ENCODE peak calls at places on chromosomes 13 and 19, in eight cellular contexts. K is lung, B is uterus, R is left lung, V is cardiac muscle cell, L is right lobe of liver, N is mammary epithelial cell, E is psoas muscle. Z is an unnamed sample.

GRCh38 chr19:1929051-1929742 is 11.8 kb upstream of the CSNK1G2 start:
- DNase-seq in B (peak; percentile 67), N (peak; percentile 58), E (peak; percentile 83), K (peak; percentile 81), R (peak; percentile 77), L (peak; percentile 82), V (peak; percentile 88), Z (peak; percentile 78)

GRCh38 chr19:11355160-11356073 is at the start of gene PLPPR2:
- DNase-seq in V (peak; percentile 88), B (peak; percentile 97), N (peak; percentile 76), R (peak; percentile 92), E (peak; percentile 96), L (peak; percentile 93), K (peak; percentile 94), Z (peak; percentile 81)

GRCh38 chr19:2354670-2355069 is 5.4 kb upstream of the TMPRSS9 start:
- DNase-seq in B (no peak), E (no peak), V (no peak), R (no peak), N (no peak), K (no peak), L (no peak), Z (no peak)

GRCh38 chr19:53545271-53546065 is 7.5 kb downstream of the ZNF331 start:
- DNase-seq in K (peak; percentile 30), V (no peak), N (no peak), B (no peak), E (peak; percentile 17), R (no peak), L (no peak), Z (no peak)

GRCh38 chr19:39704181-39705044 is at the start of gene LGALS14:
- DNase-seq in L (no peak), R (no peak), B (no peak), N (no peak), E (no peak), K (no peak), V (no peak), Z (no peak)

GRCh38 chr13:60139272-60139671 is 24.5 kb downstream of the DIAPH3 start:
- DNase-seq in K (no peak), R (no peak), N (no peak), L (no peak), B (no peak), V (no peak), E (no peak), Z (no peak)

GRCh38 chr19:1259206-1259872 is 9.8 kb upstream of the CIRBP start:
- DNase-seq in B (peak; percentile 76), K (peak; percentile 71), E (peak; percentile 78), N (no peak), L (peak; percentile 85), V (no peak), R (peak; percentile 82), Z (peak; percentile 73)

GRCh38 chr13:28499579-28499978 is 4.7 kb upstream of the FLT1 start:
- DNase-seq in V (no peak), N (no peak), L (no peak), E (no peak), R (no peak), K (no peak), B (no peak), Z (no peak)

GRCh38 chr13:35514801-35515502 is 38.5 kb upstream of the MAB21L1 start:
- DNase-seq in B (no peak), N (no peak), V (no peak), K (no peak), R (no peak), E (no peak), L (no peak), Z (no peak)

GRCh38 chr13:50838031-50838430 is 5.5 kb downstream of the DLEU7 start:
- DNase-seq in V (no peak), E (no peak), B (no peak), K (no peak), N (no peak), R (no peak), L (no peak), Z (no peak)

GRCh38 chr13:112119192-112120030 is 52.5 kb downstream of the SOX1 start:
- DNase-seq in N (no peak), L (no peak), V (no peak), B (no peak), K (no peak), E (no peak), R (no peak), Z (no peak)

GRCh38 chr13:102928971-102929370 is 83.1 kb downstream of the ERCC5 start:
- DNase-seq in V (no peak), E (no peak), B (no peak), K (no peak), L (no peak), N (no peak), R (no peak), Z (no peak)

GRCh38 chr13:26508885-26509284 is 48.6 kb upstream of the WASF3 start:
- DNase-seq in E (peak; percentile 90), B (peak; percentile 76), R (peak; percentile 71), N (peak; percentile 91), V (no peak), K (peak; percentile 65), L (no peak), Z (no peak)

GRCh38 chr19:51023946-51024345 is 2.5 kb downstream of the KLK11 start:
- DNase-seq in K (no peak), R (no peak), L (no peak), N (no peak), E (no peak), V (no peak), B (no peak), Z (no peak)

GRCh38 chr19:47005164-47005641 is 14.4 kb upstream of the NPAS1 start:
- DNase-seq in N (no peak), V (no peak), E (no peak), R (no peak), B (no peak), K (no peak), L (no peak), Z (no peak)

GRCh38 chr13:30848332-30849027 is 57.6 kb upstream of the MEDAG start:
- DNase-seq in V (no peak), E (no peak), R (no peak), B (no peak), L (no peak), K (no peak), N (no peak), Z (no peak)
- H3K27ac ChIP-seq in V (no peak overlapping the region), E (peak overlapping the region; percentile 43), R (peak overlapping the region; percentile 20), B (peak overlapping the region; percentile 58), L (no peak overlapping the region), K (peak overlapping the region; percentile 72), N (no peak overlapping the region), Z (no peak overlapping the region)

DNA sequence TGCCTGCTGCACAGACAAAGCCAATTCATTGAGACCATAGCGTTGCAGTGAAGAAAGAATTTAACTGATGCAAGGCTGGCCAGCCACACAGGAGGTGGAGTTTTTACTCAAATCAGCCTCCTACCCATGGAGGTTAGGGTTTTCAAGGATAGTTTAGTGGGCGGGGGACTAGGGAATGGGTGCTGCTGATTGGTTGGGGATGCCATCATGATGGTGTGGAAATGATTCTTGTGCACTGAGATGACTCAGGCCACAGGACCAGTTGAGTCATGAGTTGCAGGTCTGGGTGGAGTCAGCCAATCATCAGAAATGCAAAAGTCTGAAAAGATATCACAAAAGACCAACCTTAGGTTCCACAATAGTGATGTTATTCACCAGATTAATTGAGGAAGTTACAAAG is 359.6 kb downstream of the FOXO1 start:
- DNase-seq in R (no peak), E (no peak), V (no peak), N (peak; percentile 56), B (no peak), L (no peak), K (no peak), Z (no peak)
- H3K9me3 ChIP-seq in R (peaks cover 16% of the 10 kb centered on the region), E (peaks cover 5% of the 10 kb centered on the region), V (no peaks in the 10 kb centered on the region), N (peaks cover 17% of the 10 kb centered on the region), B (no peaks in the 10 kb centered on the region), L (no peaks in the 10 kb centered on the region), K (peaks cover 7% of the 10 kb centered on the region), Z (peaks cover 5% of the 10 kb centered on the region)

GRCh38 chr13:80921971-80922370 is 581.0 kb upstream of the SPRY2 start:
- DNase-seq in E (no peak), R (no peak), N (no peak), B (no peak), V (no peak), K (no peak), L (no peak), Z (no peak)

GRCh38 chr13:80924596-80924995 is 583.7 kb upstream of the SPRY2 start:
- DNase-seq in K (no peak), V (no peak), E (no peak), R (no peak), N (no peak), B (no peak), L (no peak), Z (no peak)

GRCh38 chr13:80921556-80921955 is 580.6 kb upstream of the SPRY2 start:
- DNase-seq in N (no peak), E (no peak), K (no peak), L (no peak), B (no peak), R (no peak), V (no peak), Z (no peak)

GRCh38 chr13:80928241-80928640 is 587.3 kb upstream of the SPRY2 start:
- DNase-seq in N (no peak), R (no peak), E (no peak), L (no peak), K (no peak), B (no peak), V (no peak), Z (no peak)

DNA sequence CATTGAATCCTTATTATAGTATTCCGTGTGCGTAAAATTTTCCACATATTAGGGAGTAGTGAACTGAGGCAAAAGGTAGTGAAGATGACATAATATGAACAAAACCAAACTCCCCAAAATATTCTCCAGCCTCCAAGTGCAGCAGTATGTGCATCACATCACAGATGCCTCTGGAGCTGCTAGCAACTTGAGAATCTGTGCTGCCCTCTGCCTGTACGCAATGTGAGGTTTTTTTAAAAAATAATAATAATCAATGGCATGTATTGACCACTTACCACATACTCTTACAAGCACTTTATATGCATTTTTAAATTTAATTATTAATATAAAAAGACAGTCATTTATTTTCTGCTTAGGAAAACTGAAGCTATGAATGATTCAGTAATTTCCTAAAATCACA is 583.0 kb upstream of the SPRY2 start:
- DNase-seq in V (peak; percentile 28), L (no peak), N (no peak), E (no peak), K (no peak), R (no peak), B (no peak), Z (no peak)
- TF ChIP-seq CTCF in V (peak; percentile 22), L (no peak), N (no peak), E (no peak), K (no peak), R (no peak), B (no peak), Z (no peak)

DNA sequence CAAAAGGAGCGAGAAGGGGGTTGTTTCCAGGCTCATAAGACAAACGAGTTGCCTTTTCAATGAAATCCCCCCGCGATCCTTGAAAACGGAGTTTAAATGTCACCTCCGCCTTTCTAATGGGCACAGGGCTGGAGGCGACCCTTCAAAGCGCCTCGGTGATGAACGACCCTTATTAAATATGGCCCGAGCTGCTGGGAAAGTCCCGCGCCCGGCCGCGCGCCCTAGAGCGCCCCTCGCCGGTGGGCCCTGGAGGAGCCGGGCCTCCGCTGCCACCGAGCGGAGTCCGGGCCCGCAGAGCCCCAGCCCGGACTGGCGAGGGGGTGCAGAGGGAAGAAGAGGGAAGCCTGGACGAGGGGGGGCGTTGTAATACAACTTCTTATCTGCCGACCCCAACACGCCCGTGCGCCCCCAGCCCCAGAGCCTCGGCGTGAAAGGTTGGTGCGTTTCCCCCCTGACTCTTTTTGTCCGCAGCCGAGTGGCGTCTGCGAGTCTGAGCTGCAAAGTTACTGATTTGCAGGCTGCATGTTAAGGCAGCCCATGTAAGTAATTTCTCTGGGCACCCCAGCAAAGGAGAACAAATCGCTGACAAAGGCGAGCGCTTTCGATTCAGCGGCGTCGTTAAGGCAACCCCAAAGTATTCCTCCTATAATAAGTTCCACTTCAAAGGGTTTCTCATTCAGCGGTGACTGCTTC is 11.9 kb downstream of the ZIC5 start:
- DNase-seq in E (no peak), L (no peak), N (peak; percentile 23), K (no peak), V (peak; percentile 9), B (no peak), R (no peak), Z (no peak)
- H3K27ac ChIP-seq in E (no peak overlapping the region), L (no peak overlapping the region), N (no peak overlapping the region), K (no peak overlapping the region), V (no peak overlapping the region), B (no peak overlapping the region), R (no peak overlapping the region), Z (no peak overlapping the region)

Z was measured in CD4-positive, alpha-beta T cell.